ENCODE peak calls at places on chromosomes 13 and 19, in seven cellular contexts. W is GM12892, P is H1, J is SK-N-SH, X is GM12878, L is HepG2, N is K562. O is an unnamed sample.

GRCh38 chr19:36041831-36042230 is 9.2 kb upstream of the CLIP3 start:
- DNase-seq in X (no peak), P (no peak), W (no peak), L (peak; percentile 87), J (no peak), N (no peak), O (no peak)

GRCh38 chr19:35773020-35773809 is 2.1 kb upstream of the ARHGAP33 start:
- DNase-seq in L (no peak), P (no peak), X (no peak), W (no peak), N (no peak), J (no peak), O (no peak)

GRCh38 chr13:113907637-113908617 is 44.1 kb upstream of the GAS6 start:
- DNase-seq in J (no peak), L (no peak), P (no peak), W (no peak), N (no peak), X (no peak), O (no peak)

GRCh38 chr13:93603043-93603442 is 376.4 kb downstream of the GPC6 start:
- DNase-seq in L (no peak), X (no peak), J (no peak), W (no peak), P (peak; percentile 2), N (no peak), O (no peak)

GRCh38 chr13:51230473-51231105 is 8.4 kb downstream of the FAM124A start:
- DNase-seq in W (no peak), X (no peak), J (no peak), L (no peak), N (no peak), P (no peak), O (no peak)

GRCh38 chr13:83153833-83154232 is 728.4 kb downstream of the SLITRK1 start:
- DNase-seq in P (no peak), L (no peak), X (no peak), W (no peak), N (no peak), J (no peak), O (no peak)

GRCh38 chr13:80145291-80145690 is 195.6 kb downstream of the SPRY2 start:
- DNase-seq in W (no peak), L (no peak), N (no peak), P (no peak), X (no peak), J (no peak), O (no peak)

GRCh38 chr19:46678110-46678732 is 17.2 kb upstream of the DACT3 start:
- DNase-seq in P (no peak), W (peak; percentile 77), L (no peak), X (no peak), N (peak; percentile 98), J (peak; percentile 89), O (peak; percentile 73)

GRCh38 chr13:64723735-64724134 is 2506.4 kb downstream of the PCDH9 start:
- DNase-seq in P (peak; percentile 10), L (peak; percentile 62), X (no peak), N (no peak), W (no peak), J (peak; percentile 51), O (no peak)

GRCh38 chr13:98842074-98842473 is 89.6 kb upstream of the SLC15A1 start:
- DNase-seq in W (no peak), X (no peak), L (peak; percentile 29), P (no peak), J (no peak), N (no peak), O (no peak)

GRCh38 chr19:372306-372890 is 27.8 kb upstream of the MIER2 start:
- DNase-seq in W (no peak), L (no peak), P (no peak), J (peak; percentile 81), X (no peak), N (no peak), O (no peak)
- TF ChIP-seq TAF1 in W (no peak), L (no peak), P (no peak), J (no peak), X (no peak), N (no peak), O (no peak)

GRCh38 chr19:51742736-51743288 is 8.9 kb downstream of the FPR1 start:
- DNase-seq in N (no peak), X (no peak), L (no peak), W (no peak), J (no peak), P (no peak), O (no peak)
- TF ChIP-seq TAF1 in N (no peak), X (no peak), L (no peak), W (no peak), J (no peak), P (no peak), O (no peak)

DNA sequence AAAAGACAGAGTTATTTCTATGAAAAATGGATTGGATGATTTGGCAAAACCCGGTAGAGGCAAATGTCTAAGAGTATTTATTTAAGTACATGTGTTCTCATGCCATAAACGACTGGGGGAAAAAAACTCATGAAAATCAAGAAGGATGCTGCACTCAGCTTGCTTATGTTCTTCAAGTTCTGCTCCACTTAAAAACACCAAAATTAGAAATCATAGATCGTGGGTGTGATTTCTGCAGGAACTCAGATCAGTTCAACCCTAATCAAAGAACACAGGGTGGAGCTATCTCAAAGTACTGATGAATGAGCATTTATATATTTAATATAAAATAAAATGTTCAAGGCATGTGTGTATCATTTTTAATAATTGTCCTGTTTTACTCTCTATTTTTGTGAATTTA is 103.8 kb downstream of the FGF14 start:
- DNase-seq in J (no peak), L (no peak), P (no peak), X (no peak), W (no peak), N (no peak), O (no peak)
- TF ChIP-seq TAF1 in J (no peak), L (no peak), P (no peak), X (no peak), W (no peak), N (no peak), O (no peak)

GRCh38 chr13:75303295-75303694 is 178.7 kb downstream of the TBC1D4 start:
- DNase-seq in P (no peak), L (no peak), N (no peak), X (no peak), W (no peak), J (no peak), O (no peak)
- TF ChIP-seq TAF1 in P (no peak), L (no peak), N (no peak), X (no peak), W (no peak), J (no peak), O (no peak)

DNA sequence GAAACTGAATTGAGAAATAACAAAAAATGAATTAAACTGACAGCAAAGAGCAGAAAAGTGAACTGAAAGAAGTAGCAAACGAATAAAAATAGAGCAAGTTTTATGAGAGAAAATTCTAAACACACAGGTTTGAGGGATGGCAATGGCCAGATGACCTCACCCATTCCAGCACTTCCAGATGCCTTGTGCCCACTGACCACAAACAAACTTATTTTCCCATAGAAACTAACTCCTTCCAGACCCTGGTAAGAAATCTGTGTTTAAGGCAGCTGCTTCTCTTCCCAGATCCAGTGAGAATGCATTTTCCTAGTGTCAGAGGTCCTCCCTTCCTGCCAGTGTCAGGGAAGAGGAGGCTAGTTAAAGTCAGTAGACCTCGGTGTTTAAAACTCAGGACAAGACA is 51.7 kb downstream of the RXFP2 start:
- DNase-seq in W (no peak), J (no peak), X (no peak), P (no peak), L (no peak), N (no peak), O (no peak)
- TF ChIP-seq TAF1 in W (no peak), J (no peak), X (no peak), P (no peak), L (no peak), N (no peak), O (no peak)

GRCh38 chr13:45393941-45394570 is 24.1 kb downstream of the SLC25A30 start:
- DNase-seq in P (no peak), N (peak; percentile 37), W (peak; percentile 27), X (no peak), L (peak; percentile 61), J (peak; percentile 81), O (no peak)
- TF ChIP-seq TAF1 in P (no peak), N (no peak), W (no peak), X (no peak), L (no peak), J (no peak), O (no peak)

DNA sequence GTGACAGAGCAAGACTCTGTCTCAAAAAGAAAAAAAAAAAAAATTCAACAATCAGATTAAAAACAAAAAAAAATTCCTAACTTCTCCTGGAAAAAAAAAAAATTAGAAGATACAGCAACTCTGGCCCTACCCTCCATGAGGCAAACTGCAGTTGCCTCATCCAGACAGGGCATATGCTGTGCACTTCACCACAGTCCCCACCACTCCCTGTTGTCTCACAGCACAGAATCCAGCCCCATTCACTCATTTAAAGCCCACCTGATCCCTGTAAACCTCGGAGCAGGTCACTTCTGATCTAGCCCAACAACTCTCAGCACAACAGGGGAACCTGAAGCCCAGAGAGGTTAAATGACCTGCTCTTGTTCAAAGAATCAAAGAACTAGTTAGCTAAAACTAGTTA is 24.9 kb downstream of the RHPN2 start:
- DNase-seq in X (no peak), W (no peak), L (no peak), N (no peak), J (no peak), P (no peak), O (no peak)
- TF ChIP-seq TAF1 in X (no peak), W (no peak), L (no peak), N (no peak), J (no peak), P (no peak), O (no peak)

GRCh38 chr13:50129065-50129922 is 114.0 kb downstream of the KCNRG start:
- DNase-seq in N (no peak), X (no peak), W (no peak), J (no peak), P (no peak), L (no peak), O (no peak)

GRCh38 chr13:50128406-50129048 is 113.3 kb downstream of the KCNRG start:
- DNase-seq in J (no peak), N (no peak), W (no peak), L (no peak), P (no peak), X (no peak), O (peak; percentile 22)

GRCh38 chr13:50131998-50132936 is 117.0 kb downstream of the KCNRG start:
- DNase-seq in N (no peak), P (no peak), W (no peak), X (no peak), J (no peak), L (no peak), O (no peak)

GRCh38 chr13:50129923-50130685 is 114.9 kb downstream of the KCNRG start:
- DNase-seq in X (no peak), P (no peak), J (peak; percentile 77), L (no peak), W (no peak), N (no peak), O (no peak)

GRCh38 chr13:50130686-50131051 is 115.4 kb downstream of the KCNRG start:
- DNase-seq in P (no peak), X (no peak), N (no peak), J (peak; percentile 75), W (no peak), L (no peak), O (no peak)
- TF ChIP-seq TAF1 in P (no peak), X (no peak), N (no peak), J (no peak), W (no peak), L (no peak), O (no peak)